ENCODE peak calls at places on chromosomes 2 and 18, in nine cellular contexts. G is body of pancreas, T is Panc1, P is cardiac fibroblast, O is brain microvascular endothelial cell, J is BJ, B is right atrium auricular region, M is MM.1S, Y is H1. H is an unnamed sample.

GRCh38 chr2:190533968-190534309 is 583 bp downstream of the NEMP2 start:
- DNase-seq in B (no peak), Y (no peak), O (no peak), P (no peak), T (no peak), M (peak; percentile 56), G (peak; percentile 23), J (no peak), H (no peak)

GRCh38 chr18:63237911-63238710 is 81.5 kb downstream of the BCL2 start:
- DNase-seq in P (peak; percentile 93), J (peak; percentile 61), Y (no peak), O (peak; percentile 88), G (peak; percentile 63), T (no peak), B (no peak), M (no peak), H (peak; percentile 89)

GRCh38 chr18:13500891-13501887 is 225.2 kb downstream of the FAM210A start:
- DNase-seq in P (peak; percentile 43), B (peak; percentile 83), Y (no peak), M (no peak), O (peak; percentile 33), T (no peak), J (peak; percentile 20), G (peak; percentile 83), H (peak; percentile 83)

GRCh38 chr2:67645280-67646255 is 248.4 kb downstream of the ETAA1 start:
- DNase-seq in O (no peak), J (no peak), M (no peak), G (no peak), T (no peak), Y (no peak), B (no peak), P (no peak), H (no peak)

GRCh38 chr2:162244559-162245031 is 1.4 kb upstream of the FAP start:
- DNase-seq in O (peak; percentile 94), B (peak; percentile 62), G (peak; percentile 22), T (no peak), P (peak; percentile 98), J (peak; percentile 94), Y (no peak), M (no peak), H (no peak)

GRCh38 chr2:220335591-220335915 is 708.1 kb downstream of the SLC4A3 start:
- DNase-seq in T (no peak), M (no peak), J (no peak), Y (no peak), P (no peak), G (no peak), B (no peak), O (no peak), H (no peak)

GRCh38 chr2:8885449-8886196 is 48.2 kb upstream of the KIDINS220 start:
- DNase-seq in M (peak; percentile 8), Y (no peak), T (no peak), B (no peak), G (no peak), O (no peak), J (no peak), P (no peak), H (no peak)

GRCh38 chr2:173823540-173823939 is 141.6 kb downstream of the SP3 start:
- DNase-seq in B (no peak), G (no peak), O (no peak), T (no peak), P (no peak), J (no peak), Y (no peak), M (no peak), H (no peak)

GRCh38 chr2:197710424-197711042 is 5.4 kb downstream of the MARS2 start:
- DNase-seq in G (no peak), J (no peak), Y (no peak), P (no peak), T (no peak), M (peak; percentile 66), O (no peak), B (no peak), H (no peak)

GRCh38 chr2:42510191-42510929 is 16.6 kb upstream of the KCNG3 start:
- DNase-seq in B (no peak), G (no peak), Y (no peak), M (no peak), J (no peak), T (no peak), P (no peak), O (peak; percentile 63), H (no peak)

GRCh38 chr2:49836017-49836416 is 681.7 kb upstream of the FSHR start:
- DNase-seq in B (no peak), P (no peak), M (no peak), J (no peak), O (no peak), Y (no peak), T (no peak), G (no peak), H (no peak)

GRCh38 chr2:10301946-10302478 is 692 bp upstream of the HPCAL1 start:
- DNase-seq in J (no peak), T (no peak), Y (no peak), G (no peak), M (no peak), O (no peak), P (no peak), B (no peak), H (no peak)

GRCh38 chr2:2582998-2583545 is 252.0 kb upstream of the MYT1L start:
- DNase-seq in B (peak; percentile 36), Y (peak; percentile 16), P (no peak), M (no peak), G (no peak), O (no peak), J (no peak), T (no peak), H (no peak)

GRCh38 chr18:12376034-12376717 is 851 bp downstream of the AFG3L2 start:
- DNase-seq in M (peak; percentile 36), T (no peak), J (no peak), P (peak; percentile 36), O (peak; percentile 18), Y (no peak), G (peak; percentile 19), B (peak; percentile 61), H (no peak)

GRCh38 chr18:9364242-9364641 is 29.7 kb downstream of the TWSG1 start:
- DNase-seq in B (no peak), Y (no peak), T (no peak), G (no peak), M (no peak), P (no peak), J (no peak), O (no peak), H (no peak)

GRCh38 chr18:9361191-9361590 is 26.6 kb downstream of the TWSG1 start:
- DNase-seq in M (no peak), T (no peak), P (no peak), O (no peak), B (no peak), J (no peak), G (no peak), Y (no peak), H (no peak)

GRCh38 chr18:9365406-9365805 is 30.8 kb downstream of the TWSG1 start:
- DNase-seq in T (no peak), B (no peak), M (no peak), O (peak; percentile 26), G (no peak), P (peak; percentile 43), Y (no peak), J (no peak), H (no peak)

GRCh38 chr18:9362869-9363268 is 28.3 kb downstream of the TWSG1 start:
- DNase-seq in M (no peak), G (no peak), B (no peak), J (no peak), P (no peak), T (no peak), O (no peak), Y (no peak), H (no peak)

GRCh38 chr18:9366126-9366714 is 31.6 kb downstream of the TWSG1 start:
- DNase-seq in Y (peak; percentile 52), M (no peak), B (no peak), P (peak; percentile 38), G (peak; percentile 43), J (no peak), T (no peak), O (peak; percentile 16), H (peak; percentile 19)
- TF ChIP-seq CTCF in Y (peak; percentile 77), M (no peak), B (peak; percentile 45), P (peak; percentile 31), G (peak; percentile 42), J (peak; percentile 47), T (no peak), O (peak; percentile 64), H (peak; percentile 62)

GRCh38 chr2:188077757-188078156 is 213.9 kb upstream of the GULP1 start:
- DNase-seq in P (no peak), T (no peak), G (no peak), Y (no peak), J (no peak), M (no peak), B (no peak), O (no peak), H (no peak)
- H3K4me3 ChIP-seq in P (no peak overlapping the region), T (no peak overlapping the region), G (no peak overlapping the region), Y (no peak overlapping the region), J (no peak overlapping the region), M (no peak overlapping the region), B (no peak overlapping the region), O (no peak overlapping the region), H (no peak overlapping the region)

DNA sequence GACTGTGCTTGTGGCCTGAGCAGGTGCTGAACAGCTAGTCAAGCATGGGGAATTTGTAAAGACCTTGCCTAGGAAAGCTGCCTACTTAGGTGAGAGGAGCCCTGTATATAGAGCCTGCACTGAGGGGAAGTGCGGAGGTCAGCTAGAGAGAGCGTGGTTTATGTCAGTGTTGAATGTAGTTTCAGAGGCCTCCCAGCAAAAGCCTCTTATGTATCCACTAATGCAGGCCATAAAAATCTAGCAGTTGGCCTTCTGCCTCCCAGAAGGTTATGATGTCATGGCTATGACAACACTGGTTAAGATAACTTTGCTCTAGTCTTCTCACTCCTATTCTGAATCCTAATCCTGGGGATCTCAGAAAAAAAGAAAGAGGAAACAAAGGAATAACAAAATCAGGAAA is 88.9 kb downstream of the ASXL3 start:
- DNase-seq in G (no peak), P (no peak), T (no peak), Y (no peak), B (no peak), M (peak; percentile 82), J (no peak), O (no peak), H (no peak)
- TF ChIP-seq CTCF in G (no peak), P (no peak), T (no peak), Y (no peak), B (no peak), M (no peak), J (no peak), O (no peak), H (no peak)

GRCh38 chr18:22267697-22268096 is 98.3 kb downstream of the GATA6 start:
- DNase-seq in P (no peak), G (no peak), O (no peak), M (no peak), B (peak; percentile 89), Y (no peak), J (no peak), T (no peak), H (no peak)

GRCh38 chr18:22268641-22269128 is 99.3 kb downstream of the GATA6 start:
- DNase-seq in T (no peak), P (no peak), G (no peak), M (no peak), B (no peak), J (no peak), Y (no peak), O (no peak), H (no peak)

GRCh38 chr18:22271030-22271429 is 101.6 kb downstream of the GATA6 start:
- DNase-seq in T (no peak), M (no peak), G (no peak), J (no peak), B (no peak), Y (no peak), P (no peak), O (no peak), H (no peak)

GRCh38 chr18:22265838-22266237 is 96.4 kb downstream of the GATA6 start:
- DNase-seq in P (no peak), Y (no peak), T (no peak), O (no peak), G (no peak), J (no peak), M (no peak), B (no peak), H (no peak)

GRCh38 chr18:22267225-22267624 is 97.8 kb downstream of the GATA6 start:
- DNase-seq in B (peak; percentile 66), T (no peak), J (no peak), O (no peak), Y (no peak), M (no peak), P (no peak), G (no peak), H (no peak)
- H3K4me3 ChIP-seq in B (peak overlapping the region; percentile 44), T (no peak overlapping the region), J (no peak overlapping the region), O (no peak overlapping the region), Y (no peak overlapping the region), M (no peak overlapping the region), P (no peak overlapping the region), G (no peak overlapping the region), H (no peak overlapping the region)